ENCODE peak calls at places on chromosomes 4 and X, in five cellular contexts. One of them, this sample, is unnamed.

GRCh38 chrX:10288400-10288799 is 131.6 kb downstream of the CLCN4 start:
- DNase-seq in GM23248: no peak
- DNase-seq in neural progenitor cell: no peak
- DNase-seq in MM.1S: no peak
- DNase-seq in PC-9: peak; percentile 47
- DNase-seq in this sample: peak; percentile 15

GRCh38 chr4:123659759-123660158 is 263.2 kb downstream of the SPRY1 start:
- DNase-seq in GM23248: no peak
- DNase-seq in neural progenitor cell: no peak
- DNase-seq in MM.1S: peak; percentile 41
- DNase-seq in PC-9: peak; percentile 48
- DNase-seq in this sample: peak; percentile 54

GRCh38 chrX:122504026-122504425 is 680.1 kb upstream of the GRIA3 start:
- DNase-seq in GM23248: peak; percentile 25
- DNase-seq in neural progenitor cell: no peak
- DNase-seq in MM.1S: no peak
- DNase-seq in PC-9: no peak
- DNase-seq in this sample: peak; percentile 6

GRCh38 chr4:48620861-48621260 is 130.8 kb downstream of the ZAR1 start:
- DNase-seq in GM23248: no peak
- DNase-seq in neural progenitor cell: no peak
- DNase-seq in MM.1S: no peak
- DNase-seq in PC-9: no peak
- DNase-seq in this sample: no peak

GRCh38 chr4:100569196-100569595 is 51.4 kb upstream of the EMCN start:
- DNase-seq in GM23248: no peak
- DNase-seq in neural progenitor cell: no peak
- DNase-seq in MM.1S: peak; percentile 71
- DNase-seq in PC-9: no peak
- DNase-seq in this sample: no peak

GRCh38 chr4:76090241-76090691 is 15.8 kb downstream of the ART3 start:
- DNase-seq in GM23248: peak; percentile 88
- DNase-seq in neural progenitor cell: no peak
- DNase-seq in MM.1S: no peak
- DNase-seq in PC-9: peak; percentile 90
- DNase-seq in this sample: no peak

GRCh38 chr4:47213971-47214370 is 182.6 kb downstream of the GABRB1 start:
- DNase-seq in GM23248: peak; percentile 67
- DNase-seq in neural progenitor cell: no peak
- DNase-seq in MM.1S: no peak
- DNase-seq in PC-9: peak; percentile 45
- DNase-seq in this sample: peak; percentile 35

GRCh38 chr4:73859614-73860088 is 6.6 kb downstream of the PF4V1 start:
- DNase-seq in GM23248: peak; percentile 47
- DNase-seq in neural progenitor cell: no peak
- DNase-seq in MM.1S: no peak
- DNase-seq in PC-9: no peak
- DNase-seq in this sample: peak; percentile 36

GRCh38 chr4:168573870-168574269 is 77.0 kb downstream of the PALLD start:
- DNase-seq in GM23248: no peak
- DNase-seq in neural progenitor cell: no peak
- DNase-seq in MM.1S: no peak
- DNase-seq in PC-9: no peak
- DNase-seq in this sample: no peak

GRCh38 chrX:138756234-138756633 is 44.7 kb upstream of the FGF13 start:
- DNase-seq in GM23248: peak; percentile 83
- DNase-seq in neural progenitor cell: peak; percentile 73
- DNase-seq in MM.1S: no peak
- DNase-seq in PC-9: no peak
- DNase-seq in this sample: peak; percentile 73

GRCh38 chr4:166146806-166147540 is 273.9 kb downstream of the TLL1 start:
- DNase-seq in GM23248: no peak
- DNase-seq in neural progenitor cell: no peak
- DNase-seq in MM.1S: no peak
- DNase-seq in PC-9: no peak
- DNase-seq in this sample: peak; percentile 2

GRCh38 chrX:110180176-110180927 is 137.5 kb downstream of the AMMECR1 start:
- DNase-seq in GM23248: peak; percentile 84
- DNase-seq in neural progenitor cell: no peak
- DNase-seq in MM.1S: no peak
- DNase-seq in PC-9: peak; percentile 49
- DNase-seq in this sample: peak; percentile 65

GRCh38 chr4:142428715-142429114 is 417.4 kb downstream of the INPP4B start:
- DNase-seq in GM23248: no peak
- DNase-seq in neural progenitor cell: no peak
- DNase-seq in MM.1S: no peak
- DNase-seq in PC-9: no peak
- DNase-seq in this sample: no peak

GRCh38 chrX:16023790-16024734 is 99.3 kb upstream of the GRPR start:
- DNase-seq in GM23248: peak; percentile 72
- DNase-seq in neural progenitor cell: peak; percentile 60
- DNase-seq in MM.1S: no peak
- DNase-seq in PC-9: no peak
- DNase-seq in this sample: peak; percentile 73

GRCh38 chr4:158870282-158871049 is 101.6 kb downstream of the FNIP2 start:
- DNase-seq in GM23248: no peak
- DNase-seq in neural progenitor cell: peak; percentile 63
- DNase-seq in MM.1S: no peak
- DNase-seq in PC-9: no peak
- DNase-seq in this sample: no peak

GRCh38 chr4:48299560-48299959 is 29.9 kb upstream of the TEC start:
- DNase-seq in GM23248: no peak
- DNase-seq in neural progenitor cell: no peak
- DNase-seq in MM.1S: no peak
- DNase-seq in PC-9: no peak
- DNase-seq in this sample: no peak

GRCh38 chr4:70892086-70892769 is 9.9 kb upstream of the MOB1B start:
- DNase-seq in GM23248: no peak
- DNase-seq in neural progenitor cell: no peak
- DNase-seq in MM.1S: no peak
- DNase-seq in PC-9: no peak
- DNase-seq in this sample: no peak

GRCh38 chr4:92421920-92422319 is 118.2 kb downstream of the GRID2 start:
- DNase-seq in GM23248: no peak
- DNase-seq in neural progenitor cell: no peak
- DNase-seq in MM.1S: no peak
- DNase-seq in PC-9: no peak
- DNase-seq in this sample: no peak

GRCh38 chrX:46117234-46117633 is 428.0 kb downstream of the ZNF674 start:
- DNase-seq in GM23248: no peak
- DNase-seq in neural progenitor cell: no peak
- DNase-seq in MM.1S: no peak
- DNase-seq in PC-9: no peak
- DNase-seq in this sample: no peak

GRCh38 chrX:130172127-130172834 is 519 bp downstream of the RAB33A start:
- DNase-seq in GM23248: no peak
- DNase-seq in neural progenitor cell: peak; percentile 11
- DNase-seq in MM.1S: no peak
- DNase-seq in PC-9: no peak
- DNase-seq in this sample: no peak

GRCh38 chr4:128649575-128650205 is 159.8 kb upstream of the JADE1 start:
- DNase-seq in GM23248: peak; percentile 80
- DNase-seq in neural progenitor cell: no peak
- DNase-seq in MM.1S: no peak
- DNase-seq in PC-9: no peak
- DNase-seq in this sample: no peak

GRCh38 chr4:128657638-128658037 is 151.9 kb upstream of the JADE1 start:
- DNase-seq in GM23248: no peak
- DNase-seq in neural progenitor cell: no peak
- DNase-seq in MM.1S: no peak
- DNase-seq in PC-9: no peak
- DNase-seq in this sample: no peak

GRCh38 chr4:128658214-128658621 is 151.3 kb upstream of the JADE1 start:
- DNase-seq in GM23248: peak; percentile 12
- DNase-seq in neural progenitor cell: no peak
- DNase-seq in MM.1S: peak; percentile 77
- DNase-seq in PC-9: no peak
- DNase-seq in this sample: no peak

GRCh38 chr4:128653514-128654420 is 155.7 kb upstream of the JADE1 start:
- DNase-seq in GM23248: peak; percentile 29
- DNase-seq in neural progenitor cell: peak; percentile 87
- DNase-seq in MM.1S: no peak
- DNase-seq in PC-9: no peak
- DNase-seq in this sample: no peak

DNA sequence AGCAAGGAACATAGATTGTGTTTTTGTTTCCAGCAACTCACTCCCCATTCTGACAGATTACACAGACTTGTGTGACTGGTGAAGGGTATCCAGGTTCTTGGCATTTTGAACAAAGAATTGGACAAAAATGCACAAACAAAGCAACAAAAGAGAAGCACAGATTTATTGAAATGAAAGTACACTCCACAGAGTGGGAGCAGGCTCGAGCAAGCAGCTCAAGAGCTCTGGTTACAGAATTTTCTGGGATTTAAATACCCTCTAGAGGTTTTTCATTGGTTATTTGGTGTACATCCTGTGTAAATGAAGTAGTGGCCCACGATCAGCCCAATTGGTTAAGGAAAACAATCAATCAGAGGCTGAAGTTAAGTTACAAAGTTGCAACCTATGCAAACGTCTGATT is 155.0 kb upstream of the JADE1 start:
- DNase-seq in GM23248: no peak
- DNase-seq in neural progenitor cell: peak; percentile 12
- DNase-seq in MM.1S: no peak
- DNase-seq in PC-9: no peak
- DNase-seq in this sample: no peak
- H3K4me2 ChIP-seq in GM23248: no peak overlapping the region
- H3K4me2 ChIP-seq in neural progenitor cell: no peak overlapping the region
- H3K4me2 ChIP-seq in MM.1S: no peak overlapping the region
- H3K4me2 ChIP-seq in PC-9: no peak overlapping the region
- H3K4me2 ChIP-seq in this sample: no peak overlapping the region

GRCh38 chr4:155376387-155377268 is at the start of gene MAP9:
- DNase-seq in GM23248: peak; percentile 75
- DNase-seq in neural progenitor cell: peak; percentile 99
- DNase-seq in MM.1S: peak; percentile 98
- DNase-seq in PC-9: peak; percentile 59
- DNase-seq in this sample: peak; percentile 94
- H2AFZ ChIP-seq in GM23248: peak within 1 kb of the TSS; percentile 72
- H2AFZ ChIP-seq in neural progenitor cell: peak within 1 kb of the TSS; percentile 80
- H2AFZ ChIP-seq in MM.1S: peak within 1 kb of the TSS; percentile 71
- H2AFZ ChIP-seq in PC-9: peak within 1 kb of the TSS; percentile 71
- H2AFZ ChIP-seq in this sample: peak within 1 kb of the TSS; percentile 76

GRCh38 chrX:48917139-48917980 is 1.5 kb downstream of the PIM2 start:
- DNase-seq in GM23248: peak; percentile 88
- DNase-seq in neural progenitor cell: peak; percentile 95
- DNase-seq in MM.1S: peak; percentile 86
- DNase-seq in PC-9: peak; percentile 70
- DNase-seq in this sample: peak; percentile 93
- H3F3A ChIP-seq in GM23248: peaks cover 27% of the 10 kb centered on the region
- H3F3A ChIP-seq in neural progenitor cell: peaks cover 21% of the 10 kb centered on the region
- H3F3A ChIP-seq in MM.1S: peaks cover 78% of the 10 kb centered on the region
- H3F3A ChIP-seq in PC-9: no peaks in the 10 kb centered on the region
- H3F3A ChIP-seq in this sample: no peaks in the 10 kb centered on the region

DNA sequence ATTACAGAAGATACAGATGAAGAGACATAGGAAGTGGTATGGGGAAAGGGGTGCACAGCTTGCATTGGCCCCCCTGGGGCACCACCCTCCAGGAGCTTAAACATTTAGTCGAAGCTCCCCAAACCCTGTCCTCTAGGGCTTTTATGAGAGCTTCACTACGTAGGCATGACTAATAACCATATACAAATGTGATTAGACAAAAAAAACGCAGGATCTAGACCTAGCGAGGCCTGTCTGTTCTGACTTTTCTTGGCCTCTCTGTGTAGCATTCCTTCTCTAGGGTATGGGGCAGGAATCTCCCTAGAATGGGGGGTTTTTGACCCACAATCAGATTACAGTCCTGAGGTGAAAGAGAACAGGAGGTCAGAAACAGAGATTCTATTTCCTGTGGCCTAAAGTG is 293.7 kb upstream of the GALNTL6 start:
- DNase-seq in GM23248: no peak
- DNase-seq in neural progenitor cell: no peak
- DNase-seq in MM.1S: no peak
- DNase-seq in PC-9: no peak
- DNase-seq in this sample: no peak
- H3K4me2 ChIP-seq in GM23248: no peak overlapping the region
- H3K4me2 ChIP-seq in neural progenitor cell: no peak overlapping the region
- H3K4me2 ChIP-seq in MM.1S: no peak overlapping the region
- H3K4me2 ChIP-seq in PC-9: no peak overlapping the region
- H3K4me2 ChIP-seq in this sample: no peak overlapping the region

This sample was measured in PC-3.